ENCODE peak calls at places on chromosomes 3 and 15, in seven cellular contexts. One of them, this sample, is unnamed.

GRCh38 chr3:11090551-11090950 is 63.7 kb upstream of the HRH1 start:
- DNase-seq in esophagus squamous epithelium: no peak
- DNase-seq in NT2/D1: no peak
- DNase-seq in fibroblast of mammary gland: no peak
- DNase-seq in H7: no peak
- DNase-seq in cardiac muscle cell: no peak
- DNase-seq in fibroblast of the aortic adventitia: peak
- DNase-seq in this sample: no peak

GRCh38 chr3:174376346-174376745 is 482.8 kb upstream of the NAALADL2 start:
- DNase-seq in cardiac muscle cell: no peak
- DNase-seq in NT2/D1: no peak
- DNase-seq in fibroblast of mammary gland: peak
- DNase-seq in esophagus squamous epithelium: no peak
- DNase-seq in fibroblast of the aortic adventitia: peak
- DNase-seq in H7: no peak
- DNase-seq in this sample: no peak

GRCh38 chr15:25171856-25172687 is 217.3 kb downstream of the SNRPN start:
- DNase-seq in NT2/D1: no peak
- DNase-seq in esophagus squamous epithelium: no peak
- DNase-seq in fibroblast of mammary gland: no peak
- DNase-seq in cardiac muscle cell: no peak
- DNase-seq in fibroblast of the aortic adventitia: no peak
- DNase-seq in H7: no peak
- DNase-seq in this sample: peak

GRCh38 chr3:58793052-58793451 is 126.5 kb upstream of the FAM3D start:
- DNase-seq in H7: no peak
- DNase-seq in cardiac muscle cell: no peak
- DNase-seq in esophagus squamous epithelium: no peak
- DNase-seq in fibroblast of the aortic adventitia: peak
- DNase-seq in fibroblast of mammary gland: no peak
- DNase-seq in NT2/D1: no peak
- DNase-seq in this sample: no peak

GRCh38 chr3:193851941-193852674 is 259.1 kb downstream of the OPA1 start:
- DNase-seq in cardiac muscle cell: no peak
- DNase-seq in esophagus squamous epithelium: no peak
- DNase-seq in NT2/D1: peak
- DNase-seq in H7: peak
- DNase-seq in fibroblast of the aortic adventitia: peak
- DNase-seq in fibroblast of mammary gland: no peak
- DNase-seq in this sample: peak

GRCh38 chr3:110618512-110619226 is 452.9 kb upstream of the NECTIN3 start:
- DNase-seq in esophagus squamous epithelium: no peak
- DNase-seq in fibroblast of mammary gland: no peak
- DNase-seq in cardiac muscle cell: no peak
- DNase-seq in NT2/D1: no peak
- DNase-seq in fibroblast of the aortic adventitia: no peak
- DNase-seq in H7: no peak
- DNase-seq in this sample: no peak

GRCh38 chr3:162134571-162134970 is 638.0 kb downstream of the OTOL1 start:
- DNase-seq in fibroblast of the aortic adventitia: no peak
- DNase-seq in esophagus squamous epithelium: no peak
- DNase-seq in cardiac muscle cell: no peak
- DNase-seq in H7: no peak
- DNase-seq in fibroblast of mammary gland: no peak
- DNase-seq in NT2/D1: no peak
- DNase-seq in this sample: no peak

GRCh38 chr3:184227481-184227935 is 1.9 kb upstream of the VWA5B2 start:
- DNase-seq in cardiac muscle cell: peak
- DNase-seq in esophagus squamous epithelium: no peak
- DNase-seq in H7: peak
- DNase-seq in fibroblast of mammary gland: peak
- DNase-seq in NT2/D1: no peak
- DNase-seq in fibroblast of the aortic adventitia: no peak
- DNase-seq in this sample: no peak

GRCh38 chr15:94607176-94607654 is 375.9 kb downstream of the MCTP2 start:
- DNase-seq in NT2/D1: no peak
- DNase-seq in esophagus squamous epithelium: no peak
- DNase-seq in H7: no peak
- DNase-seq in cardiac muscle cell: no peak
- DNase-seq in fibroblast of the aortic adventitia: no peak
- DNase-seq in fibroblast of mammary gland: no peak
- DNase-seq in this sample: peak

GRCh38 chr3:34157491-34157890 is 359.1 kb downstream of the PDCD6IP start:
- DNase-seq in cardiac muscle cell: no peak
- DNase-seq in esophagus squamous epithelium: no peak
- DNase-seq in fibroblast of the aortic adventitia: no peak
- DNase-seq in fibroblast of mammary gland: no peak
- DNase-seq in H7: no peak
- DNase-seq in NT2/D1: no peak
- DNase-seq in this sample: no peak

GRCh38 chr15:23797747-23798157 is 110.6 kb upstream of the NDN start:
- DNase-seq in cardiac muscle cell: no peak
- DNase-seq in NT2/D1: no peak
- DNase-seq in H7: no peak
- DNase-seq in esophagus squamous epithelium: no peak
- DNase-seq in fibroblast of mammary gland: no peak
- DNase-seq in fibroblast of the aortic adventitia: no peak
- DNase-seq in this sample: no peak

GRCh38 chr3:36312351-36312750 is 68.0 kb upstream of the STAC start:
- DNase-seq in fibroblast of the aortic adventitia: no peak
- DNase-seq in NT2/D1: no peak
- DNase-seq in cardiac muscle cell: no peak
- DNase-seq in H7: no peak
- DNase-seq in esophagus squamous epithelium: no peak
- DNase-seq in fibroblast of mammary gland: peak
- DNase-seq in this sample: no peak

GRCh38 chr3:101259485-101260341 is 60.7 kb downstream of the IMPG2 start:
- DNase-seq in esophagus squamous epithelium: no peak
- DNase-seq in H7: no peak
- DNase-seq in NT2/D1: no peak
- DNase-seq in fibroblast of the aortic adventitia: no peak
- DNase-seq in cardiac muscle cell: no peak
- DNase-seq in fibroblast of mammary gland: no peak
- DNase-seq in this sample: no peak

GRCh38 chr3:150666167-150666566 is 37.6 kb downstream of the ERICH6 start:
- DNase-seq in fibroblast of mammary gland: no peak
- DNase-seq in fibroblast of the aortic adventitia: no peak
- DNase-seq in NT2/D1: no peak
- DNase-seq in esophagus squamous epithelium: no peak
- DNase-seq in cardiac muscle cell: no peak
- DNase-seq in H7: no peak
- DNase-seq in this sample: no peak

GRCh38 chr15:40092416-40093223 is 16.1 kb downstream of the BMF start:
- DNase-seq in esophagus squamous epithelium: no peak
- DNase-seq in fibroblast of the aortic adventitia: peak
- DNase-seq in H7: peak
- DNase-seq in NT2/D1: no peak
- DNase-seq in fibroblast of mammary gland: peak
- DNase-seq in cardiac muscle cell: peak
- DNase-seq in this sample: peak

GRCh38 chr3:153242900-153243299 is 80.9 kb downstream of the RAP2B start:
- DNase-seq in NT2/D1: no peak
- DNase-seq in fibroblast of mammary gland: peak
- DNase-seq in cardiac muscle cell: no peak
- DNase-seq in esophagus squamous epithelium: no peak
- DNase-seq in fibroblast of the aortic adventitia: no peak
- DNase-seq in H7: no peak
- DNase-seq in this sample: no peak
- H3K4me3 ChIP-seq in NT2/D1: no peak
- H3K4me3 ChIP-seq in fibroblast of mammary gland: no peak
- H3K4me3 ChIP-seq in cardiac muscle cell: no peak
- H3K4me3 ChIP-seq in esophagus squamous epithelium: no peak
- H3K4me3 ChIP-seq in fibroblast of the aortic adventitia: no peak
- H3K4me3 ChIP-seq in H7: no peak
- H3K4me3 ChIP-seq in this sample: no peak

GRCh38 chr15:99906793-99907192 is 173.6 kb upstream of the LYSMD4 start:
- DNase-seq in fibroblast of the aortic adventitia: no peak
- DNase-seq in fibroblast of mammary gland: no peak
- DNase-seq in NT2/D1: no peak
- DNase-seq in esophagus squamous epithelium: no peak
- DNase-seq in H7: no peak
- DNase-seq in cardiac muscle cell: no peak
- DNase-seq in this sample: no peak

GRCh38 chr15:99906356-99906755 is 173.1 kb upstream of the LYSMD4 start:
- DNase-seq in fibroblast of the aortic adventitia: no peak
- DNase-seq in NT2/D1: no peak
- DNase-seq in H7: no peak
- DNase-seq in fibroblast of mammary gland: no peak
- DNase-seq in cardiac muscle cell: no peak
- DNase-seq in esophagus squamous epithelium: no peak
- DNase-seq in this sample: no peak

GRCh38 chr15:99907698-99908097 is 174.5 kb upstream of the LYSMD4 start:
- DNase-seq in H7: no peak
- DNase-seq in esophagus squamous epithelium: no peak
- DNase-seq in cardiac muscle cell: no peak
- DNase-seq in fibroblast of mammary gland: no peak
- DNase-seq in fibroblast of the aortic adventitia: no peak
- DNase-seq in NT2/D1: no peak
- DNase-seq in this sample: no peak

GRCh38 chr15:99911824-99912223 is 178.6 kb upstream of the LYSMD4 start:
- DNase-seq in H7: no peak
- DNase-seq in NT2/D1: no peak
- DNase-seq in cardiac muscle cell: peak
- DNase-seq in fibroblast of mammary gland: peak
- DNase-seq in fibroblast of the aortic adventitia: no peak
- DNase-seq in esophagus squamous epithelium: no peak
- DNase-seq in this sample: no peak

DNA sequence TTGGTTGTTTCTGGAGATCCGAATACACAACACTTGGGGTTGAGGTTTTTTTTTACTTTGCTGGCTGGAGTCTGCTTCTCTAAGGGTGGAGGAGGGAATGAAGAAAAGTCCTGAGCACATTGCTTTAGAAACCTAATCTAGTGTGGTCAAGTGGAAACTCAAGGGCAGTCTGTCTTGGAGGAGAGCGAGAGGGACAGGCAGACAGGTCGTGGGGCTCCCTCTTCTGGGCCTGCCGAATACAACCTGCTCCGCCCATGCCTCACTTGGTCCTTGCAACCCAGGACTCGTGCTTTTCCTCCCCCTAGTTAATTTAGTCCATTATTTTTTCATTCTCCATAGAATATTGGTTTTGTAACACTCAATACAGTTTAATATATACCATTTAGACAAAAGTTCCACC is 176.7 kb upstream of the LYSMD4 start:
- DNase-seq in cardiac muscle cell: peak
- DNase-seq in NT2/D1: peak
- DNase-seq in H7: peak
- DNase-seq in esophagus squamous epithelium: no peak
- DNase-seq in fibroblast of the aortic adventitia: no peak
- DNase-seq in fibroblast of mammary gland: no peak
- DNase-seq in this sample: no peak
- H3K4me3 ChIP-seq in cardiac muscle cell: no peak
- H3K4me3 ChIP-seq in NT2/D1: no peak
- H3K4me3 ChIP-seq in H7: no peak
- H3K4me3 ChIP-seq in esophagus squamous epithelium: no peak
- H3K4me3 ChIP-seq in fibroblast of the aortic adventitia: no peak
- H3K4me3 ChIP-seq in fibroblast of mammary gland: no peak
- H3K4me3 ChIP-seq in this sample: no peak

GRCh38 chr3:38638354-38638753 is 11.1 kb downstream of the SCN5A start:
- DNase-seq in H7: no peak
- DNase-seq in cardiac muscle cell: no peak
- DNase-seq in esophagus squamous epithelium: no peak
- DNase-seq in NT2/D1: no peak
- DNase-seq in fibroblast of the aortic adventitia: no peak
- DNase-seq in fibroblast of mammary gland: no peak
- DNase-seq in this sample: peak

GRCh38 chr3:38641461-38642110 is 7.9 kb downstream of the SCN5A start:
- DNase-seq in cardiac muscle cell: no peak
- DNase-seq in H7: no peak
- DNase-seq in fibroblast of the aortic adventitia: no peak
- DNase-seq in esophagus squamous epithelium: no peak
- DNase-seq in NT2/D1: no peak
- DNase-seq in fibroblast of mammary gland: no peak
- DNase-seq in this sample: peak

GRCh38 chr3:38643090-38643489 is 6.4 kb downstream of the SCN5A start:
- DNase-seq in fibroblast of the aortic adventitia: no peak
- DNase-seq in esophagus squamous epithelium: no peak
- DNase-seq in fibroblast of mammary gland: no peak
- DNase-seq in NT2/D1: no peak
- DNase-seq in cardiac muscle cell: no peak
- DNase-seq in H7: peak
- DNase-seq in this sample: no peak

GRCh38 chr3:38643592-38643991 is 5.9 kb downstream of the SCN5A start:
- DNase-seq in NT2/D1: no peak
- DNase-seq in fibroblast of the aortic adventitia: no peak
- DNase-seq in esophagus squamous epithelium: no peak
- DNase-seq in cardiac muscle cell: no peak
- DNase-seq in fibroblast of mammary gland: no peak
- DNase-seq in H7: peak
- DNase-seq in this sample: no peak

GRCh38 chr3:38640661-38641441 is 8.6 kb downstream of the SCN5A start:
- DNase-seq in esophagus squamous epithelium: no peak
- DNase-seq in cardiac muscle cell: no peak
- DNase-seq in H7: peak
- DNase-seq in fibroblast of mammary gland: no peak
- DNase-seq in fibroblast of the aortic adventitia: no peak
- DNase-seq in NT2/D1: peak
- DNase-seq in this sample: peak
- H3K4me3 ChIP-seq in esophagus squamous epithelium: no peak
- H3K4me3 ChIP-seq in cardiac muscle cell: no peak
- H3K4me3 ChIP-seq in H7: no peak
- H3K4me3 ChIP-seq in fibroblast of mammary gland: no peak
- H3K4me3 ChIP-seq in fibroblast of the aortic adventitia: no peak
- H3K4me3 ChIP-seq in NT2/D1: peak
- H3K4me3 ChIP-seq in this sample: no peak

GRCh38 chr3:191263850-191264249 is 64.8 kb downstream of the OSTN start:
- DNase-seq in H7: no peak
- DNase-seq in cardiac muscle cell: no peak
- DNase-seq in fibroblast of the aortic adventitia: no peak
- DNase-seq in fibroblast of mammary gland: no peak
- DNase-seq in NT2/D1: no peak
- DNase-seq in esophagus squamous epithelium: no peak
- DNase-seq in this sample: no peak

GRCh38 chr3:191260431-191261303 is 61.6 kb downstream of the OSTN start:
- DNase-seq in cardiac muscle cell: no peak
- DNase-seq in NT2/D1: no peak
- DNase-seq in H7: no peak
- DNase-seq in fibroblast of mammary gland: no peak
- DNase-seq in esophagus squamous epithelium: no peak
- DNase-seq in fibroblast of the aortic adventitia: no peak
- DNase-seq in this sample: no peak

GRCh38 chr3:191262650-191263049 is 63.6 kb downstream of the OSTN start:
- DNase-seq in NT2/D1: no peak
- DNase-seq in fibroblast of the aortic adventitia: no peak
- DNase-seq in fibroblast of mammary gland: no peak
- DNase-seq in esophagus squamous epithelium: no peak
- DNase-seq in H7: no peak
- DNase-seq in cardiac muscle cell: no peak
- DNase-seq in this sample: no peak

GRCh38 chr3:191261304-191261638 is 62.2 kb downstream of the OSTN start:
- DNase-seq in cardiac muscle cell: no peak
- DNase-seq in H7: no peak
- DNase-seq in fibroblast of the aortic adventitia: no peak
- DNase-seq in NT2/D1: no peak
- DNase-seq in fibroblast of mammary gland: no peak
- DNase-seq in esophagus squamous epithelium: no peak
- DNase-seq in this sample: no peak

DNA sequence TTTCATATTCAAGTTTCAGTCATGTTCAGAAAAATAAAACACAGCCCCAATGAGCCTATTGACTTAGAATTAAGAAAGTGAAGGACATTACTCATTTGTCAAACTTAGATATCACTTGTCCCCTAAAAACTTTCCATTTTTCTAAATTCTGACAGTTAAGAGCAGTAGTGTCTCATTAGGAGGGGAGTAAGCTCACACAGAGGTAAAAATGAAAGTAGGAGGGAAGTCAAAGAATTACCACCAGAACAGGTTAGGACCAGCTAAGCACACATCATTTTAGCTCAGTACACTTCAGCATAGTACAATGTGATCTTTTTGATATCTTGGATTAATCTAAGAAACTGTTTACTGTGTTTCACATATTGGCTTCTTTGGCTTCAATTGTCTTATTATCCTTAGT is 64.3 kb downstream of the OSTN start:
- DNase-seq in H7: no peak
- DNase-seq in fibroblast of the aortic adventitia: no peak
- DNase-seq in esophagus squamous epithelium: no peak
- DNase-seq in fibroblast of mammary gland: no peak
- DNase-seq in cardiac muscle cell: no peak
- DNase-seq in NT2/D1: no peak
- DNase-seq in this sample: no peak
- H3K4me3 ChIP-seq in H7: no peak
- H3K4me3 ChIP-seq in fibroblast of the aortic adventitia: no peak
- H3K4me3 ChIP-seq in esophagus squamous epithelium: no peak
- H3K4me3 ChIP-seq in fibroblast of mammary gland: no peak
- H3K4me3 ChIP-seq in cardiac muscle cell: no peak
- H3K4me3 ChIP-seq in NT2/D1: no peak
- H3K4me3 ChIP-seq in this sample: no peak

This sample was measured in kidney.